ENCODE peak calls at places on chromosomes 2 and 18, in nine cellular contexts. E, Y, I, X, Z, R, F, J and G are unnamed samples.

GRCh38 chr2:152115952-152116351 is 17.1 kb upstream of the CACNB4 start:
- DNase-seq in F (no peak), I (no peak), Z (no peak), R (no peak), Y (no peak), X (no peak), J (no peak), E (no peak), G (no peak)

GRCh38 chr2:241035818-241036396 is 37.5 kb downstream of the SNED1 start:
- DNase-seq in Y (no peak), X (no peak), Z (no peak), E (no peak), R (no peak), F (no peak), J (no peak), I (no peak), G (no peak)

GRCh38 chr18:45066868-45067267 is 386.2 kb downstream of the SETBP1 start:
- DNase-seq in J (no peak), Y (no peak), I (no peak), Z (peak), E (no peak), X (no peak), R (no peak), F (no peak), G (no peak)

GRCh38 chr18:12656671-12657047 is 1.2 kb downstream of the SPIRE1 start:
- DNase-seq in R (no peak), F (no peak), Y (peak), J (no peak), X (no peak), I (no peak), Z (no peak), E (no peak), G (no peak)

GRCh38 chr2:152505495-152505906 is 170.5 kb downstream of the FMNL2 start:
- DNase-seq in I (no peak), E (peak), Y (peak), F (no peak), J (no peak), Z (peak), X (no peak), R (peak), G (no peak)

GRCh38 chr2:96970248-96970875 is 16.0 kb downstream of the FAM178B start:
- DNase-seq in E (no peak), J (no peak), F (no peak), I (no peak), R (no peak), Z (no peak), X (no peak), Y (no peak), G (no peak)

GRCh38 chr18:46097378-46097852 is 681 bp downstream of the ATP5F1A start:
- DNase-seq in J (no peak), Y (no peak), I (peak), E (no peak), X (no peak), F (no peak), Z (no peak), R (no peak), G (no peak)

GRCh38 chr18:50126466-50126865 is 68.5 kb downstream of the MYO5B start:
- DNase-seq in Y (no peak), J (no peak), F (no peak), E (no peak), I (no peak), Z (no peak), X (no peak), R (no peak), G (no peak)

GRCh38 chr2:17228461-17228860 is 289.8 kb downstream of the RAD51AP2 start:
- DNase-seq in J (no peak), E (no peak), Z (no peak), R (no peak), Y (no peak), F (no peak), I (no peak), X (no peak), G (no peak)

GRCh38 chr18:13452851-13453524 is 234.4 kb downstream of the LDLRAD4 start:
- DNase-seq in Z (no peak), R (peak), I (no peak), J (no peak), X (no peak), E (no peak), F (no peak), Y (no peak), G (no peak)

GRCh38 chr18:37476182-37476581 is 89.4 kb downstream of the CELF4 start:
- DNase-seq in J (no peak), X (no peak), F (no peak), E (peak), Z (no peak), R (peak), Y (peak), I (peak), G (no peak)
- TF ChIP-seq CTCF in J (no peak), X (no peak), F (no peak), E (peak), Z (peak), R (peak), Y (peak), I (no peak), G (peak)

GRCh38 chr18:2330764-2331163 is 240.5 kb downstream of the METTL4 start:
- DNase-seq in Y (no peak), Z (no peak), I (no peak), E (no peak), X (no peak), J (no peak), R (no peak), F (no peak), G (no peak)
- TF ChIP-seq POLR2A in Y (no peak), Z (no peak), I (no peak), E (no peak), X (no peak), J (no peak), R (no peak), F (no peak), G (no peak)

GRCh38 chr2:109535217-109535946 is 78.4 kb downstream of the SEPTIN10 start:
- DNase-seq in J (no peak), E (no peak), F (no peak), X (no peak), R (no peak), I (no peak), Z (no peak), Y (no peak), G (no peak)
- H3K27ac ChIP-seq in J (no peak), E (no peak), F (no peak), X (no peak), R (no peak), I (no peak), Z (no peak), Y (no peak), G (no peak)

GRCh38 chr18:212780-213179 is 54.4 kb downstream of the USP14 start:
- DNase-seq in I (no peak), Z (no peak), F (no peak), Y (no peak), R (no peak), J (no peak), E (no peak), X (no peak), G (no peak)
- TF ChIP-seq CTCF in I (no peak), Z (no peak), F (no peak), Y (peak), R (no peak), J (no peak), E (no peak), X (no peak), G (no peak)

GRCh38 chr2:134455426-134455825 is 201.6 kb downstream of the MGAT5 start:
- DNase-seq in X (no peak), J (no peak), Z (no peak), F (no peak), R (no peak), E (no peak), Y (no peak), I (no peak), G (no peak)
- TF ChIP-seq POLR2A in X (no peak), J (no peak), Z (no peak), F (no peak), R (no peak), E (no peak), Y (no peak), I (no peak), G (no peak)

GRCh38 chr18:48715651-48716354 is 177.0 kb downstream of the CTIF start:
- DNase-seq in I (no peak), R (no peak), J (peak), F (no peak), E (no peak), X (no peak), Z (no peak), Y (no peak), G (no peak)
- H3K27ac ChIP-seq in I (peak), R (peak), J (peak), F (no peak), E (no peak), X (no peak), Z (no peak), Y (no peak), G (peak)

DNA sequence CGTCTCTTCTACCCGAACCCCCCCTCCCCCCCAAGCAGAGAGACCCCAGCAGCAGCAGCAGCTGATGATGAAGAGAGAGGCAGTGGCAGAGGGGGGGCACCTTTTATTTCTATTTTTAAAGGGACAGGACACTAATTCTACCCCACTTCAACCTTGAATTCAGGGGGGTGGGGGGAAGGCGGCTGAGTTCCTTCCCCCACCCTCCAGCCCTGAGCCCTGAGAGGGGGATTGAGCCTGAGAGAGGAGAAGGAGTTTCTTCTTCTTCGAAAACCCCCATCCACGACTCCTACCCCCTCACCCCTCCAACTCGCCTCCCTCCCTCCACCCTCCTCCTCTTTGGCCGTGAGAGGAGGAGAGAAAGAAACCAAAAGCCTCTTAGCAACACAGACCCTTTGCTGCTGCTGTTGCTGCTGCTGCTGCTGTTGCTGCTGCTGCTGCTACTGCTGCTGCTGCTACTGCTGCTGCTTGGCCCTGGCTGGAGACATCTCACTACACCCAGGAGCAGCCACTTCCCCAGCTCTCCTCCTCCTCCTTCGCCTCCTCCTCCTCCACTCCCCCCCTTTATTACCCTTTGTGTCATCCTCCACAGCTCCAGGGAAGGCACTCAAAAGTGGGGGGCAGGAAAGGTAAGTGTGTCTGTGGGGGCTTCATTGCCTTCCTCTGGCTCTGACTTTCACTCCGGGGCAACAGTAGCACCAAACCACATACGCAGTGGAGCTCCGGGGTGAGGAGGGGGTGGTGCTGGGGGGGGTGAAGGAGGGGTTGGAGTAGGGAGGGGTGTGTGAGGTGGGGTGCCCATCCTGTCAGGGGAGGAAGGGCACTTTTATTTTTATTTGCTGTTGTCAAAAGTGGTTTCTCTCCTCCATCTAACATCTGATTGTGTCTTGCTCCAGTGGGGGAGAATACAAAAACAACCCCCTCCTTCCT is at the start of gene MBD5:
- DNase-seq in F (no peak), I (no peak), Y (peak), R (peak), X (no peak), J (no peak), Z (peak), E (peak), G (peak)
- TF ChIP-seq CTCF in F (no peak), I (no peak), Y (no peak), R (no peak), X (no peak), J (no peak), Z (no peak), E (no peak), G (no peak)